ENCODE peak calls at places on chromosomes 5 and 9, in four cellular contexts. L is HT1080, O is mesothelial cell of epicardium, T is lung microvascular endothelial cell. M is an unnamed sample.
A peak's percentile ranks its signal among the peaks of the same experiment; 100 is the strongest.

GRCh38 chr5:55159763-55160492 is at the start of gene GPX8:
- DNase-seq in T (peak; percentile 88), L (peak; percentile 81), O (peak; percentile 47), M (no peak)

GRCh38 chr9:98465799-98466198 is 210.3 kb upstream of the TBC1D2 start:
- DNase-seq in L (no peak), T (no peak), O (no peak), M (no peak)

GRCh38 chr9:114602620-114603019 is 8.5 kb upstream of the TMEM268 start:
- DNase-seq in T (no peak), O (no peak), L (no peak), M (no peak)

GRCh38 chr9:130995399-130995941 is 13.5 kb upstream of the LAMC3 start:
- DNase-seq in L (peak; percentile 68), O (no peak), T (peak; percentile 33), M (peak; percentile 44)

GRCh38 chr5:166302189-166302588 is 1989.3 kb upstream of the WWC1 start:
- DNase-seq in L (no peak), T (no peak), O (no peak), M (no peak)

GRCh38 chr5:139650031-139650688 is 2.0 kb downstream of the CXXC5 start:
- DNase-seq in T (no peak), O (no peak), L (no peak), M (no peak)

GRCh38 chr5:168340487-168340886 is 49.0 kb downstream of the WWC1 start:
- DNase-seq in T (no peak), O (no peak), L (no peak), M (no peak)

GRCh38 chr5:58950224-58950623 is 367.3 kb downstream of the RAB3C start:
- DNase-seq in T (no peak), O (no peak), L (no peak), M (no peak)

GRCh38 chr9:79583957-79584654 is 12.3 kb downstream of the TLE4 start:
- DNase-seq in T (no peak), O (no peak), L (no peak), M (peak; percentile 86)

GRCh38 chr5:178383919-178384814 is 151.6 kb upstream of the PHYKPL start:
- DNase-seq in O (peak; percentile 58), L (no peak), T (no peak), M (no peak)

GRCh38 chr5:178529080-178529479 is 61.1 kb downstream of the COL23A1 start:
- DNase-seq in L (no peak), T (no peak), O (no peak), M (no peak)

GRCh38 chr9:77951369-77951768 is 80.2 kb downstream of the GNAQ start:
- DNase-seq in O (no peak), T (no peak), L (no peak), M (no peak)

GRCh38 chr5:7794301-7794700 is 56.6 kb downstream of the CFAP90 start:
- DNase-seq in T (no peak), L (no peak), O (no peak), M (no peak)

GRCh38 chr5:68054625-68055024 is 160.9 kb upstream of the PIK3R1 start:
- DNase-seq in L (no peak), O (no peak), T (no peak), M (no peak)

GRCh38 chr9:86500667-86501435 is 146.6 kb upstream of the TUT7 start:
- DNase-seq in L (peak; percentile 71), O (no peak), T (no peak), M (no peak)

GRCh38 chr5:116575635-116576042 is 1.0 kb upstream of the SEMA6A start:
- DNase-seq in T (no peak), L (no peak), O (peak; percentile 55), M (no peak)

GRCh38 chr5:134273642-134274361 is 47.9 kb upstream of the PPP2CA start:
- DNase-seq in O (no peak), L (peak; percentile 43), T (no peak), M (no peak)

GRCh38 chr9:128903871-128904371 is 16.9 kb upstream of the PHYHD1 start:
- DNase-seq in L (peak; percentile 74), O (no peak), T (peak; percentile 5), M (no peak)

M was measured in GF-D8.